ENCODE peak calls at places on chromosome 21, in six cellular contexts. P is body of pancreas, M is neural crest cell, B is heart left ventricle, E is psoas muscle, I is AG09319. N is an unnamed sample.

GRCh38 chr21:42153746-42154145 is 65.2 kb upstream of the ABCG1 start:
- DNase-seq in M (no peak), E (no peak), I (no peak), B (no peak), P (no peak), N (no peak)

GRCh38 chr21:30194701-30195299 is 21.1 kb downstream of the CLDN8 start:
- DNase-seq in P (peak; percentile 17), B (no peak), M (peak; percentile 27), I (no peak), E (no peak), N (no peak)

GRCh38 chr21:41928621-41929220 is 25.1 kb downstream of the C2CD2 start:
- DNase-seq in M (no peak), E (no peak), B (no peak), I (no peak), P (peak; percentile 21), N (no peak)

GRCh38 chr21:29849735-29850176 is 90.0 kb downstream of the GRIK1 start:
- DNase-seq in B (no peak), E (no peak), I (peak; percentile 12), P (peak; percentile 75), M (peak; percentile 44), N (peak; percentile 53)

GRCh38 chr21:25974937-25975336 is 195.6 kb downstream of the APP start:
- DNase-seq in M (no peak), E (no peak), I (no peak), P (no peak), B (peak; percentile 76), N (no peak)

GRCh38 chr21:39033878-39034589 is 149.2 kb downstream of the PSMG1 start:
- DNase-seq in E (no peak), M (no peak), I (no peak), P (peak; percentile 12), B (no peak), N (no peak)

GRCh38 chr21:33135925-33136324 is 66.0 kb downstream of the OLIG1 start:
- DNase-seq in B (no peak), E (no peak), P (no peak), M (no peak), I (no peak), N (no peak)

GRCh38 chr21:40845621-40846020 is 1.3 kb downstream of the DSCAM start:
- DNase-seq in I (no peak), P (no peak), M (no peak), B (no peak), E (no peak), N (no peak)

GRCh38 chr21:27580276-27580675 is 613.4 kb upstream of the ADAMTS5 start:
- DNase-seq in I (no peak), M (no peak), B (no peak), E (no peak), P (no peak), N (no peak)

GRCh38 chr21:42172596-42173483 is 46.1 kb upstream of the ABCG1 start:
- DNase-seq in M (no peak), E (no peak), B (peak; percentile 49), I (no peak), P (no peak), N (no peak)

GRCh38 chr21:18951291-18952038 is 547.9 kb upstream of the TMPRSS15 start:
- DNase-seq in M (peak; percentile 35), I (no peak), E (no peak), B (no peak), P (peak; percentile 30), N (peak; percentile 29)

GRCh38 chr21:41760411-41760810 is 6.4 kb downstream of the RIPK4 start:
- DNase-seq in I (no peak), B (no peak), E (no peak), M (no peak), P (no peak), N (no peak)

GRCh38 chr21:20424943-20425342 is 573.3 kb upstream of the NCAM2 start:
- DNase-seq in P (no peak), E (no peak), I (no peak), B (no peak), M (no peak), N (no peak)
- TF ChIP-seq CTCF in P (no peak), E (no peak), I (no peak), B (no peak), M (no peak), N (no peak)

DNA sequence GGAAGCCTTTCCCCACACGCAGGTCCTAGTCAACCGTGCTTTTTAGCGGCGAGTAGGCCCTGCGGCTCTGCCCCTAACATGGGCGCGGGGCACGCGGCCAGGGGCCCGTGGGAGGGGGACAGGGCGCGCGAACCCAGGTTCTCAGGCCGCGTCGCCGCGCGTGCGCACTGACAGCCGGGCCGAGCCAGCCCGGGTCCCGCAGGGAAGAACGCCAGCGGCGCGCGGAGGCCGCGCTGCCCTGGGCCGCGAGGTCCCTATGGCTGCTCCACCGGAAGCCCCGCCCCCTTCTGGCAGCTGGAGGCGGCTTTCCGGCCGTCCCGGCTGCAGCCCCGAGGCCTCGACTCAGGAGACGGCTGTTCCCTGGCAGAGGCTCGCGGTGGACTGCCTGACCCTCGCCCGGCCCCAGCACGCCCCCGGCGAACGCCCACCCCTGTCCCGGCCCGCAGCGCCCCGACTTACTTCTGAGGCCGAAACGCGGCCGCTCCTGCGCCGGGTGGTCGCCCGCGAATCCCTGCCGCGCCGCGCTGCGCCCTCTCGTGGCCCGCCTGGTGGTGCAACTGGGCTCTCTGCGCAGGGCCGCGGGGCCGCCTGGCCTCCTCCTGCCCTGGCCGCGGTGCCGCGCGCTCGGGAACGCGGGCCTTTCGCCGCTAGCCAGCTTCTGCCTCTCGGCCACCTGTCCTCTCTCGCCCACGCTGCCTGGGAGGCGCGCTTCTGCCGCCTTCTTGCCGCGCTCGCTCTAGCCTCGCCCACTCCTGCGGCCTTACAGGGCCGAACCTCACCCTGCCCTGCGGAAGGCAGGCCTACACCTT is 16.6 kb upstream of the RIPPLY3 start:
- DNase-seq in I (peak; percentile 83), E (peak; percentile 98), M (peak; percentile 83), B (peak; percentile 98), P (peak; percentile 95), N (peak; percentile 94)
- TF ChIP-seq CTCF in I (peak; percentile 41), E (peak; percentile 97), M (peak; percentile 91), B (peak; percentile 90), P (peak; percentile 87), N (peak; percentile 87)

GRCh38 chr21:34580181-34580700 is 34.7 kb downstream of the RCAN1 start:
- DNase-seq in E (no peak), P (peak; percentile 66), M (no peak), I (no peak), B (no peak), N (no peak)

GRCh38 chr21:34579411-34579810 is 35.5 kb downstream of the RCAN1 start:
- DNase-seq in I (no peak), P (no peak), B (no peak), E (no peak), M (no peak), N (no peak)

GRCh38 chr21:34583926-34584563 is 30.9 kb downstream of the RCAN1 start:
- DNase-seq in P (no peak), I (no peak), B (no peak), E (no peak), M (no peak), N (no peak)

DNA sequence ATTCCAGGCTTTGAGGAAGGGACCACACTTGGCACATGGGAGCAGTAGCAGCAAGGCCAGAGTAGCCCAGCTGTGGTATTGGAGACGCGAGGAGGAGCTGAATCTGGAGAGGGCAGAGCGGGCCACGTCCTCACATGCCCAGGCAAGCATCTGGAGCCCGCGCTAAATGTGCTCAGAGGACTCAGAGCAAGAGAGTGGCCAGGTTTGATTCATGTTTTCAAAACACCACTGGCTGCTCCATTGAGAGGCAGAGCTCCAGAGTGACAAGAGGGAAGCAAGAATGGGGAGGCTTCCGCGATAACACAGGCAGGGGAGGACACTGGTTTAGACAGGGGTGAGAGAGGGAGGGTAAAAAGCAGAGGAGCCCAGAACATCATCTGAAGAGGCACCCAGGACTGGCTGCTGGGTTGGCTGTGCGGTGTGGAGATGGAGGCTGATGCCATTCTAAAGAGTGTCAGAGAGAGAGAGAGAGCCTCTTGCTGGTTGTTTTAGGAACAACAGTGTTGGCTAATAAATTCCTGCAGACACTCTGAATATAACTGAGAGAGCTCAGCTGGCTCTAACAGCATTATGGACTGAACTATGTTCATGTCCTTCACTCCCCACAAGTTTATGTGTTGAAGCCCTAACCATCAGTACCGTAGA is 32.3 kb downstream of the RCAN1 start:
- DNase-seq in E (no peak), I (no peak), B (no peak), P (no peak), M (peak; percentile 9), N (no peak)
- TF ChIP-seq CTCF in E (peak; percentile 32), I (peak; percentile 49), B (peak; percentile 27), P (no peak), M (peak; percentile 59), N (no peak)

DNA sequence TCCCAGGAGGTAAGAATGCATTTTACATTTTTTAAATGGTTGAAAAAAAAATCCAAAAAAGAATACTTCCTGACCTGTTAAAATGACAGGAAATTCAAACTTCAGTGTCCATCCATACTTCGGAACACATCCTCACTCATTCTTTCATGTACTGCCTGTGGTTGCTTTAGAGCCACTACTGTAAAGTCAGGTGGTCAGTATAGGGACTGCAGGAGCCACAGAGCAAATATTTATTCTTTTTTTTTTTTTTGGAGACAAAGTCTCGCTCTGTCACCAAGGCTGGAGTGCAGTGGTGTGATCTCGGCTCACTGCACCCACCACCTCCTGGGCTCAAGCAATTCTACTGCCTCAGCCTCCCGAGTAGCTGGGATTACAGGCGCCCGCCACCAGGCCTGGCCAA is 124.7 kb downstream of the CLIC6 start:
- DNase-seq in P (no peak), I (no peak), B (no peak), E (no peak), M (no peak), N (no peak)
- TF ChIP-seq CTCF in P (no peak), I (no peak), B (no peak), E (no peak), M (no peak), N (no peak)

GRCh38 chr21:15515908-15516307 is 213.9 kb upstream of the USP25 start:
- DNase-seq in M (no peak), I (no peak), E (no peak), B (no peak), P (no peak), N (no peak)

GRCh38 chr21:15517394-15517793 is 212.4 kb upstream of the USP25 start:
- DNase-seq in I (no peak), E (no peak), P (no peak), B (no peak), M (no peak), N (no peak)

GRCh38 chr21:15508554-15508953 is 221.2 kb upstream of the USP25 start:
- DNase-seq in M (no peak), E (no peak), P (no peak), I (no peak), B (no peak), N (no peak)

GRCh38 chr21:15514073-15514946 is 215.5 kb upstream of the USP25 start:
- DNase-seq in P (no peak), E (no peak), I (no peak), B (no peak), M (no peak), N (no peak)
- TF ChIP-seq CTCF in P (no peak), E (no peak), I (no peak), B (no peak), M (no peak), N (no peak)

DNA sequence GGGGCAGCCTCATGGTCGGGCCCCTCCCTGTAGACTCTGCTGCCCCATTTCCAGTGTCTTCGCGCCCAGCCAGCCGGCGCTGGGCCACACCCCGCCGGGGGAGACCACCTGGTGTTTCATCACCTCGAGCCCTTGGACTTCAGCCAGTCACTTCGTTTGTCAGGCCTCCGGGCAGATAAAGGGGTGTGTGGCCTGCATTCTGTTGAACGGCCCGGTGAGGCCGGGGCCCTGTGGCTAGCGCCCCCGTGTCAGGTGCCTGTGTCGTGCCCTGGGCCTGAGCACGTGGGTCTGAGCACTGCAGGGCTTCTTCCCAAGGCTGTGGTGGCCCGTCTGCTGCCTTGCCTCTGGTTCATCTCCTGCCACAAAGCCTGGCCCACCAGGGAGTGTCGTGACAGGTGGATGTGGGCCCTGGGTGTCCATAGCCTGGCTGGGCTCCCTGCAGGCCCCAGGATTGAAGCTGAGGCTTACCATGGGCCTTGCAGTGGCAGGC is 65.2 kb upstream of the DIP2A start:
- DNase-seq in I (no peak), P (no peak), M (no peak), E (peak; percentile 75), B (peak; percentile 54), N (no peak)
- TF ChIP-seq CTCF in I (no peak), P (no peak), M (no peak), E (no peak), B (no peak), N (no peak)